ENCODE peak calls at places on chromosomes 3 and 15, in four cellular contexts. V is transverse colon, Z is HCT116, F is H1. S is an unnamed sample.

GRCh38 chr3:148379763-148380162 is 317.9 kb upstream of the AGTR1 start:
- DNase-seq in V (no peak), Z (peak), F (no peak), S (no peak)

GRCh38 chr15:33009603-33010002 is 184.9 kb downstream of the FMN1 start:
- DNase-seq in V (no peak), Z (no peak), F (no peak), S (no peak)

GRCh38 chr3:27253831-27254230 is 115.4 kb downstream of the NEK10 start:
- DNase-seq in V (peak), Z (peak), F (peak), S (no peak)

GRCh38 chr3:18505056-18505455 is 79.9 kb upstream of the SATB1 start:
- DNase-seq in V (no peak), Z (no peak), F (no peak), S (no peak)

GRCh38 chr15:29322407-29322806 is 52.8 kb upstream of the NSMCE3 start:
- DNase-seq in V (no peak), Z (no peak), F (no peak), S (no peak)

GRCh38 chr15:70149667-70150404 is 52.1 kb upstream of the TLE3 start:
- DNase-seq in V (no peak), Z (no peak), F (no peak), S (no peak)

GRCh38 chr3:5264093-5264610 is 76.6 kb downstream of the EDEM1 start:
- DNase-seq in V (no peak), Z (no peak), F (no peak), S (no peak)

GRCh38 chr15:67746450-67746849 is 78.9 kb upstream of the SKOR1 start:
- DNase-seq in V (no peak), Z (no peak), F (no peak), S (no peak)

GRCh38 chr3:176155012-176155411 is 1042.3 kb downstream of the TBL1XR1 start:
- DNase-seq in V (no peak), Z (no peak), F (no peak), S (no peak)

GRCh38 chr3:55185380-55185779 is 257.5 kb upstream of the LRTM1 start:
- DNase-seq in V (no peak), Z (no peak), F (no peak), S (no peak)

GRCh38 chr15:54082836-54083492 is 104.7 kb downstream of the UNC13C start:
- DNase-seq in V (no peak), Z (no peak), F (peak), S (no peak)

GRCh38 chr3:46663611-46664135 is 29.8 kb downstream of the ALS2CL start:
- DNase-seq in V (peak), Z (no peak), F (peak), S (peak)

GRCh38 chr3:30199855-30200254 is 406.5 kb upstream of the TGFBR2 start:
- DNase-seq in V (no peak), Z (no peak), F (no peak), S (no peak)

GRCh38 chr3:58466899-58467563 is 24.9 kb upstream of the KCTD6 start:
- DNase-seq in V (no peak), Z (no peak), F (no peak), S (no peak)

GRCh38 chr3:46266598-46266997 is 24.3 kb downstream of the CCR3 start:
- DNase-seq in V (no peak), Z (no peak), F (no peak), S (no peak)

GRCh38 chr15:75029378-75030022 is 6.1 kb downstream of the PPCDC start:
- DNase-seq in V (peak), Z (peak), F (peak), S (no peak)

GRCh38 chr3:9765865-9766264 is 3.9 kb downstream of the CAMK1 start:
- DNase-seq in V (no peak), Z (no peak), F (peak), S (no peak)

GRCh38 chr15:52709172-52709979 is 30.2 kb upstream of the ATOSA start:
- DNase-seq in V (peak), Z (no peak), F (peak), S (no peak)

GRCh38 chr3:66638717-66639116 is 137.9 kb upstream of the LRIG1 start:
- DNase-seq in V (no peak), Z (peak), F (no peak), S (no peak)

GRCh38 chr15:71874245-71874644 is 63.9 kb downstream of the NR2E3 start:
- DNase-seq in V (no peak), Z (no peak), F (no peak), S (no peak)

GRCh38 chr3:186609247-186609868 is 3.5 kb upstream of the AHSG start:
- DNase-seq in V (no peak), Z (peak), F (no peak), S (no peak)

GRCh38 chr15:81292516-81293001 is 31.4 kb downstream of the STARD5 start:
- DNase-seq in V (peak), Z (no peak), F (no peak), S (no peak)

GRCh38 chr15:76078285-76078863 is 18.6 kb downstream of the TMEM266 start:
- DNase-seq in V (no peak), Z (no peak), F (no peak), S (no peak)

GRCh38 chr3:13955084-13955483 is 75.2 kb upstream of the WNT7A start:
- DNase-seq in V (no peak), Z (no peak), F (no peak), S (no peak)

GRCh38 chr3:52521881-52522650 is 11.6 kb downstream of the NT5DC2 start:
- DNase-seq in V (no peak), Z (no peak), F (no peak), S (no peak)

GRCh38 chr15:71447328-71448250 is 332.3 kb downstream of the THSD4 start:
- DNase-seq in V (no peak), Z (peak), F (no peak), S (no peak)

GRCh38 chr15:63909819-63910437 is 76.2 kb upstream of the HERC1 start:
- DNase-seq in V (no peak), Z (no peak), F (no peak), S (no peak)

GRCh38 chr15:72515591-72516389 is 41.7 kb downstream of the ARIH1 start:
- DNase-seq in V (no peak), Z (no peak), F (no peak), S (no peak)

GRCh38 chr15:91759560-91759959 is 93.9 kb upstream of the SLCO3A1 start:
- DNase-seq in V (no peak), Z (no peak), F (no peak), S (no peak)

GRCh38 chr3:126390201-126390600 is 4.5 kb upstream of the CFAP100 start:
- DNase-seq in V (no peak), Z (no peak), F (no peak), S (no peak)

GRCh38 chr3:13518516-13519351 is 30.2 kb upstream of the FBLN2 start:
- DNase-seq in V (no peak), Z (no peak), F (no peak), S (no peak)

GRCh38 chr3:186413615-186414415 is 51.8 kb upstream of the DGKG start:
- DNase-seq in V (peak), Z (no peak), F (peak), S (no peak)

GRCh38 chr15:74815121-74815933 is 2.7 kb downstream of the LMAN1L start:
- DNase-seq in V (peak), Z (no peak), F (no peak), S (no peak)

GRCh38 chr15:70466895-70467529 is 296.3 kb downstream of the UACA start:
- DNase-seq in V (peak), Z (peak), F (peak), S (no peak)

GRCh38 chr15:70636540-70637165 is 126.7 kb downstream of the UACA start:
- DNase-seq in V (no peak), Z (peak), F (no peak), S (no peak)

GRCh38 chr3:150251187-150251592 is 156.9 kb upstream of the TSC22D2 start:
- DNase-seq in V (no peak), Z (no peak), F (no peak), S (no peak)

GRCh38 chr3:42072583-42072924 is 18.6 kb upstream of the TRAK1 start:
- DNase-seq in V (no peak), Z (no peak), F (no peak), S (no peak)

GRCh38 chr3:42072930-42073329 is 18.2 kb upstream of the TRAK1 start:
- DNase-seq in V (no peak), Z (no peak), F (no peak), S (no peak)

GRCh38 chr3:42070089-42070885 is 20.9 kb upstream of the TRAK1 start:
- DNase-seq in V (peak), Z (no peak), F (no peak), S (no peak)

GRCh38 chr3:42068303-42069088 is 22.7 kb upstream of the TRAK1 start:
- DNase-seq in V (no peak), Z (no peak), F (no peak), S (no peak)

GRCh38 chr3:42071720-42072582 is 19.2 kb upstream of the TRAK1 start:
- DNase-seq in V (peak), Z (no peak), F (no peak), S (no peak)
- TF ChIP-seq POLR2AphosphoS5 in V (peak), Z (no peak), F (no peak), S (peak)

GRCh38 chr3:156135921-156136655 is 15.7 kb downstream of the KCNAB1 start:
- DNase-seq in V (no peak), Z (no peak), F (no peak), S (no peak)
- TF ChIP-seq CTCF in V (no peak), Z (peak), F (peak), S (no peak)

DNA sequence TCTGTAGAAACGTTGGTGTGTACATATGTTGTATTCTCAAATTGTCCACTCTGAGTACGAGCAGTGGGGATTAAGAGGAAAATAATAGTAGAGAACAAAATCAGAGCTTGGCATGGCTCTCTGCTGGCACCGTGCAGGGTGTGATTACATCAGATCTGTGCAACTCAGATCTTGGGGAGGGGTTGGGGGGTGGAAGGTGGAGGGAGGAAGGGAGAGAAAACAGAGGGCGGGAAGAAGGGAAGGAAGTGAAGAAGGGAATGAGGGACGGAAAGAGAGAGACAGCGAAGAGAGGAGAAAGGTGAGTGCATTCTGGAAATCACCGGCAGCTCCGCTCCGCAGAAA is 30.9 kb upstream of the ADAMTS17 start:
- DNase-seq in V (no peak), Z (no peak), F (no peak), S (no peak)
- TF ChIP-seq POLR2A in V (no peak), Z (no peak), F (no peak), S (no peak)

DNA sequence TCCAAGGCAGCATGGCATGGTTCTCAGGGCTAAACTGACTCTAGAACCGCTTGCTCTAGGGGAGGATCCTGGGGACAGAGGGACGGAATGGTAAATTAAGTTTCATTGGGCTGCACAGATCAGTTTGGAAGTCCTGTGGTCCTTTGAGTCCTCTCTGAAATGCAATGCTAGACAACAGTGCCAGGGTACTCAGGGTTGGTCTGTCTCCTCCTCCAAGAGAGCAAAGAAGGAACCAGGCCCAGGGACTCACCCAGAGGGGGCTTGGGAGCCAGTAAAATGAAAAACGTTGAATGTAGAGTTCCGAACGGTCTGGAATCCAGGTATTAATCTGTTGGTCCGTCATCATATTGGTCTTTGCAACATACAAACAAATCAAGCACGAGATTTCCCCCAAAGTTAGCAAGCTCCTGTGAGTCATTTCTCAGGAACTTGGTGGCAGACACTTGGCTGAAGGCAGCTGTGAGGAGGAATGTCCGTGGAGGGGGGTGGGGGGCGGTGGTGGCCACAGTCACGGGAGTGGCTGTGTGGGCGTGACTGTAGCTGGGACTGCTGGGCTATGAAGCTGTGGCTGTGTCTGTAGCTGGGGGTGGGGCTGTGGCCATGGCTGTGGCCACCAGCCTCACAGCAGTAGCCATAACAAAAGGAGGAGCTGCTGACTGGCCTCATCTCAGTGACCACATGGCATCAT is 361.0 kb downstream of the SHQ1 start:
- DNase-seq in V (peak), Z (peak), F (no peak), S (no peak)
- TF ChIP-seq POLR2AphosphoS5 in V (no peak), Z (no peak), F (no peak), S (peak)

GRCh38 chr3:75224419-75224818 is 439.7 kb upstream of the FRG2C start:
- DNase-seq in V (no peak), Z (no peak), F (no peak), S (no peak)

GRCh38 chr3:75218577-75218976 is 445.6 kb upstream of the FRG2C start:
- DNase-seq in V (no peak), Z (no peak), F (no peak), S (no peak)

GRCh38 chr3:75220932-75221331 is 443.2 kb upstream of the FRG2C start:
- DNase-seq in V (no peak), Z (no peak), F (no peak), S (no peak)
- TF ChIP-seq CTCF in V (no peak), Z (no peak), F (peak), S (no peak)

GRCh38 chr3:171460226-171461086 is at the start of gene TNIK:
- DNase-seq in V (peak), Z (peak), F (peak), S (peak)
- TF ChIP-seq POLR2A in V (peak), Z (peak), F (no peak), S (no peak)

GRCh38 chr3:157157836-157158235 is 2.1 kb downstream of the CCNL1 start:
- DNase-seq in V (no peak), Z (no peak), F (no peak), S (no peak)
- TF ChIP-seq POLR2AphosphoS5 in V (no peak), Z (no peak), F (no peak), S (no peak)

DNA sequence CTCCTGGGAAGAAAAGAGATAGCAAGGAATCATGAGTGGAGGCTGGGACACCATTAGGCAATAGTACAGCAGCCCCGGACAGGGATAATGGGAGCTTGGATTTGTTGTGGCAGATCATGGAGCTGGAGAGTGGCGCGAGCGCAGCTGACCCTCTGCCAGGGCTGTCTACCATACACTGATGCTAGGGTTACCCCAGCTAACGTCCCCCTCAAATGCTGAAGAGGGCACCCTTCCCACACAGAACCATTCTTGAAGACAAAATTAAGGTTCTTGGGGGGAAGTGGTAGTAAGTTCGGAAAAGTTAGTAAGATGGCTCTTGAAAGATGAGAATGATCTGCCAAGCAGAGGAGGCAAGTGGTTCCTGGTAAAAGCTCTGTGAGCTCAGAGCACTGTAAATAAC is 61.1 kb downstream of the ST3GAL6 start:
- DNase-seq in V (no peak), Z (no peak), F (no peak), S (no peak)
- TF ChIP-seq CTCF in V (no peak), Z (peak), F (peak), S (no peak)

GRCh38 chr3:192545346-192545745 is 182.0 kb downstream of the FGF12 start:
- DNase-seq in V (no peak), Z (no peak), F (no peak), S (no peak)
- TF ChIP-seq POLR2A in V (no peak), Z (no peak), F (no peak), S (no peak)